ENCODE peak calls at places on chromosomes 1 and 21, in nine cellular contexts. A is uterus; Q is sigmoid colon; T is stomach; L is aorta; Z is IMR-90; S is H9; W is CD8-positive, alpha-beta T cell; I is prostate gland. J is an unnamed sample.

GRCh38 chr1:180571060-180571831 is 12.5 kb downstream of the OVAAL start:
- DNase-seq in Q (no peak), T (no peak), L (no peak), A (no peak), S (no peak), W (no peak), Z (peak; percentile 41), I (no peak), J (no peak)

GRCh38 chr1:39805385-39805784 is 16.7 kb upstream of the BMP8B start:
- DNase-seq in T (no peak), Q (no peak), I (no peak), S (no peak), W (no peak), L (no peak), A (no peak), Z (no peak), J (no peak)

GRCh38 chr1:195981448-195982139 is 626.6 kb downstream of the KCNT2 start:
- DNase-seq in W (no peak), S (no peak), L (no peak), T (no peak), Z (peak; percentile 45), Q (no peak), I (no peak), A (no peak), J (no peak)

GRCh38 chr1:185017338-185017737 is 28.0 kb upstream of the RNF2 start:
- DNase-seq in W (no peak), Z (peak; percentile 94), I (no peak), T (no peak), L (no peak), S (no peak), Q (no peak), A (no peak), J (no peak)

GRCh38 chr1:47678464-47678980 is 240.7 kb downstream of the FOXD2 start:
- DNase-seq in L (no peak), Q (peak; percentile 10), A (no peak), Z (no peak), I (no peak), W (no peak), S (peak; percentile 15), T (peak; percentile 4), J (no peak)

GRCh38 chr21:18142639-18143038 is 102.0 kb upstream of the CHODL start:
- DNase-seq in Q (no peak), A (no peak), S (no peak), T (no peak), W (no peak), I (no peak), Z (no peak), L (no peak), J (no peak)

GRCh38 chr1:17228619-17229018 is 20.3 kb upstream of the PADI3 start:
- DNase-seq in W (no peak), Q (no peak), S (no peak), A (no peak), T (no peak), Z (no peak), I (no peak), L (no peak), J (no peak)

GRCh38 chr1:44646276-44646675 is 28.0 kb downstream of the TMEM53 start:
- DNase-seq in Z (peak; percentile 88), Q (peak; percentile 90), S (no peak), A (peak; percentile 60), I (no peak), W (no peak), T (no peak), L (peak; percentile 84), J (no peak)

GRCh38 chr21:28310711-28311110 is 682.0 kb downstream of the LTN1 start:
- DNase-seq in S (no peak), A (no peak), I (no peak), Q (no peak), W (no peak), T (no peak), L (no peak), Z (no peak), J (no peak)

GRCh38 chr21:28309596-28309995 is 683.1 kb downstream of the LTN1 start:
- DNase-seq in L (no peak), I (no peak), S (no peak), Z (no peak), Q (no peak), W (no peak), T (no peak), A (no peak), J (no peak)

GRCh38 chr21:28317177-28317950 is 675.3 kb downstream of the LTN1 start:
- DNase-seq in S (no peak), W (no peak), Z (no peak), L (no peak), Q (no peak), T (no peak), A (no peak), I (no peak), J (no peak)

GRCh38 chr21:28308516-28308915 is 684.2 kb downstream of the LTN1 start:
- DNase-seq in T (no peak), S (no peak), W (no peak), I (no peak), Z (peak; percentile 82), Q (no peak), A (no peak), L (no peak), J (no peak)

GRCh38 chr21:28311776-28312175 is 680.9 kb downstream of the LTN1 start:
- DNase-seq in Z (no peak), L (no peak), W (no peak), T (no peak), A (no peak), I (no peak), S (no peak), Q (no peak), J (no peak)
- H3K9me3 ChIP-seq in Z (peaks cover 4% of the 10 kb centered on the region), L (peaks cover 2% of the 10 kb centered on the region), W (no peaks in the 10 kb centered on the region), T (no peaks in the 10 kb centered on the region), A (no peaks in the 10 kb centered on the region), I (no peaks in the 10 kb centered on the region), S (no peaks in the 10 kb centered on the region), Q (no peaks in the 10 kb centered on the region), J (no peaks in the 10 kb centered on the region)

DNA sequence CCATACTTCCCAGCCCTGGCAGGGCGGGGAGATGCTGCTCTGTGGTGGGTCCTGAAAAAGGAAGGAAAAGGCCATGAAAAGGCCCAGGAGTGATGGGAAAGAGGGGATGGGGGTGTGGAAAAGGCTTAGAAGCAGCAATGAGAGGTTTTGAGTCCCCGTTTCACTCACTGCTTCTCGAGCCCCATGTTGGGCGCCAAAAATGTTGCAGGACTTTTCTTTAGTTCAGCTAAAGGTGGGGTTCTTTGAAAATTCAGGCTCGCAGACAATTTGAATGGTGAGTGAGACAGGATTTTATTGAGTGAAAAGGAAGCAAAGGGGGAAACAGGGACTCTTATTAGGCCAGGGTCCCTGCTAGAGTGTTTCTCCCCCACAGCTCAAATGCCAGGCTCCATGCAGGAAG is 93.1 kb downstream of the MRPS6 start:
- DNase-seq in T (no peak), L (no peak), S (no peak), A (no peak), Q (peak; percentile 29), I (no peak), W (no peak), Z (no peak), J (no peak)
- H3K9me3 ChIP-seq in T (peaks cover 54% of the 10 kb centered on the region), L (peaks cover 25% of the 10 kb centered on the region), S (peaks cover 28% of the 10 kb centered on the region), A (no peaks in the 10 kb centered on the region), Q (peaks cover 23% of the 10 kb centered on the region), I (peaks cover 6% of the 10 kb centered on the region), W (peaks cover 40% of the 10 kb centered on the region), Z (peaks cover 39% of the 10 kb centered on the region), J (peaks cover 43% of the 10 kb centered on the region)

GRCh38 chr1:2787163-2787911 is 14.2 kb downstream of the TTC34 start:
- DNase-seq in T (peak; percentile 17), Z (no peak), S (no peak), Q (peak; percentile 52), W (no peak), L (peak; percentile 65), I (no peak), A (peak; percentile 10), J (no peak)

GRCh38 chr1:2788506-2789163 is 12.9 kb downstream of the TTC34 start:
- DNase-seq in A (no peak), T (peak; percentile 15), W (no peak), Q (peak; percentile 42), S (no peak), L (peak; percentile 51), I (no peak), Z (no peak), J (peak; percentile 1)

GRCh38 chr1:2784854-2785630 is 16.5 kb downstream of the TTC34 start:
- DNase-seq in Z (no peak), Q (peak; percentile 40), S (no peak), W (no peak), T (no peak), A (no peak), I (no peak), L (peak; percentile 46), J (no peak)

GRCh38 chr1:2785631-2786328 is 15.7 kb downstream of the TTC34 start:
- DNase-seq in S (no peak), L (peak; percentile 69), W (no peak), Q (peak; percentile 52), T (peak; percentile 19), Z (no peak), A (peak; percentile 6), I (no peak), J (peak; percentile 9)

DNA sequence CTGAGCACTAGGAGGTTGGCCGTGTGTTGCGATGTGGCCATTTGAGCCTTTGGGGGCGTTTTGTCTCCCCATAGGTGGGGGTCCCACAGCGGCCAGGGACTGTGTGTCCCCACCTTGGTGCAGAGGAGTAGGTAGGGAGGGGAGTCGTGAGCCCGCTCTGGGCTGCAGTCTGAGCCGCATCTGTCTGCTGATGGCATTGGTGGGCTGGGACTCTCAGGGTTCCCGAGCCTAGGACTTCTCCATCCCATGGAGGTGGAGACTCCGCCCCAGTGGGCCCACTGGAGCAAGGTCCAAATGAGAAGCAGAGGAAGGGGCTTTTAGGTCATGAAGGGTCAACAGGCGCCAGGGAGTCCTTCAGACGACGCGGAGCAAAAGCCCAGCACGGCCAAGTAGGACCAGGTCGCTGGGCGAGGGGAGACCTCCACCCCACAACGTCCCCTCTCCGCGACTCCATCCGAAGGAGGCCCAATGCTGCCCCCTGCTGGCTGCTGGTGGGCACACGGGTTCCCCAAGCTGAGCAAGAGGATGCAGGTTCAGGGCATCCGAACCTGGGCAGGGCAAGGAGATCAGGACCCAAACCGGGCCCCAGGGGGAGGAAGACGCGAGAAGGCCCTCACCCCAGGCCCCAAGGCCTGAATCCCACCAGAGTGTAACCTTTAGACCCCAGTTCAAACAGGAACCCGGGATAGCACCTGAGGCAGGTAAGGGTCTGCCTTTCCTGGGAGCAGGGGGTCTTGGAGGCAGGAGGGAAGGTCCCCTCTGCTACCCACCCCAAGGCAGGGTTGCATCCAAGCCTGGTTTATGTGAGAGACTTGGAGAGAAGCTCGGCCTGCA is 14.9 kb downstream of the TTC34 start:
- DNase-seq in L (peak; percentile 88), W (peak; percentile 52), A (peak; percentile 16), Q (peak; percentile 69), I (no peak), Z (no peak), T (peak; percentile 57), S (no peak), J (peak; percentile 62)
- H3K9me3 ChIP-seq in L (peaks cover 10% of the 10 kb centered on the region), W (peaks cover 4% of the 10 kb centered on the region), A (no peaks in the 10 kb centered on the region), Q (no peaks in the 10 kb centered on the region), I (no peaks in the 10 kb centered on the region), Z (peaks cover 59% of the 10 kb centered on the region), T (peaks cover 20% of the 10 kb centered on the region), S (peaks cover 71% of the 10 kb centered on the region), J (no peaks in the 10 kb centered on the region)

GRCh38 chr1:152912471-152912870 is 4.1 kb downstream of the IVL start:
- DNase-seq in A (no peak), Z (no peak), S (no peak), L (no peak), I (no peak), W (no peak), Q (no peak), T (no peak), J (no peak)

GRCh38 chr1:152917794-152918193 is 9.4 kb downstream of the IVL start:
- DNase-seq in S (no peak), I (no peak), Z (peak; percentile 1), Q (no peak), A (no peak), L (no peak), T (no peak), W (no peak), J (peak; percentile 17)

GRCh38 chr1:152907686-152908601 is at the start of gene IVL:
- DNase-seq in W (no peak), I (no peak), T (no peak), L (no peak), Z (no peak), S (no peak), A (no peak), Q (no peak), J (no peak)

DNA sequence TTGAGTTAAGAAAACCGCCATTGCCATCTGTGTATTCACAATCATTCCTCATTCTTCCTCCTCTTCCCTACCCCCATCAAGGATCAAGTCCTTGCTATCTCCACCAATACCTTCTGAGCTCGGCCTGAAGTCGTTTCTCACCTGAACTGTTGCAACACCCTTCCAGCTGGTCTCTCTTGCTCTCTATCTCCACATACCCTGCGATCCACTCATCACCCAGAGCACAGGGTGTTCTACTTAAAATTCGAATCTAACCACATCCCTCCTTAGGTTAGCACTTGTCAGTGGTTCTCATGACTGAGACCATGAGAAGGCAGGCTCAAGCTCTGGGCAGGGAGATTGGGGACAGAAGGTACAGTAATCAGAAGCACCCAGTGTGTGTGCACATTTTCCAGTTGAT is 4.6 kb downstream of the IVL start:
- DNase-seq in Z (no peak), W (no peak), A (no peak), L (no peak), I (no peak), S (no peak), T (no peak), Q (no peak), J (no peak)
- H3K9me3 ChIP-seq in Z (no peaks in the 10 kb centered on the region), W (no peaks in the 10 kb centered on the region), A (no peaks in the 10 kb centered on the region), L (peaks cover 3% of the 10 kb centered on the region), I (no peaks in the 10 kb centered on the region), S (no peaks in the 10 kb centered on the region), T (peaks cover 7% of the 10 kb centered on the region), Q (no peaks in the 10 kb centered on the region), J (no peaks in the 10 kb centered on the region)